ENCODE peak calls at places on chromosomes 3 and 15, in five cellular contexts. One of them, this sample, is unnamed.

GRCh38 chr15:83285284-83285978 is 967 bp upstream of the BNC1 start:
- DNase-seq in tibial artery: no peak
- DNase-seq in A549: no peak
- DNase-seq in left ventricle myocardium inferior: no peak
- DNase-seq in A673: no peak
- DNase-seq in this sample: no peak

GRCh38 chr3:12948891-12949711 is 107.7 kb upstream of the RPL32 start:
- DNase-seq in A673: no peak
- DNase-seq in tibial artery: peak; percentile 45
- DNase-seq in left ventricle myocardium inferior: no peak
- DNase-seq in A549: no peak
- DNase-seq in this sample: no peak

GRCh38 chr3:183892610-183893214 is 8.0 kb upstream of the PARL start:
- DNase-seq in A549: no peak
- DNase-seq in tibial artery: no peak
- DNase-seq in left ventricle myocardium inferior: no peak
- DNase-seq in A673: no peak
- DNase-seq in this sample: no peak

GRCh38 chr3:188487652-188488051 is 333.7 kb downstream of the LPP start:
- DNase-seq in tibial artery: no peak
- DNase-seq in A673: no peak
- DNase-seq in left ventricle myocardium inferior: no peak
- DNase-seq in A549: no peak
- DNase-seq in this sample: no peak

GRCh38 chr3:9373443-9373842 is 10.6 kb downstream of the THUMPD3 start:
- DNase-seq in tibial artery: no peak
- DNase-seq in A673: no peak
- DNase-seq in left ventricle myocardium inferior: no peak
- DNase-seq in A549: no peak
- DNase-seq in this sample: no peak

GRCh38 chr3:9402410-9403228 is 5.2 kb downstream of the SETD5 start:
- DNase-seq in tibial artery: no peak
- DNase-seq in A673: peak; percentile 43
- DNase-seq in A549: peak; percentile 42
- DNase-seq in left ventricle myocardium inferior: no peak
- DNase-seq in this sample: no peak

GRCh38 chr3:188153498-188153948 is 434 bp upstream of the LPP start:
- DNase-seq in tibial artery: peak; percentile 85
- DNase-seq in left ventricle myocardium inferior: peak; percentile 78
- DNase-seq in A673: peak; percentile 91
- DNase-seq in A549: peak; percentile 91
- DNase-seq in this sample: peak; percentile 95

GRCh38 chr3:115864912-115865311 is 241.6 kb downstream of the GAP43 start:
- DNase-seq in left ventricle myocardium inferior: no peak
- DNase-seq in tibial artery: no peak
- DNase-seq in A549: no peak
- DNase-seq in A673: no peak
- DNase-seq in this sample: no peak

GRCh38 chr15:69271217-69271616 is 27.5 kb upstream of the PAQR5 start:
- DNase-seq in left ventricle myocardium inferior: no peak
- DNase-seq in A673: no peak
- DNase-seq in A549: no peak
- DNase-seq in tibial artery: no peak
- DNase-seq in this sample: no peak

GRCh38 chr15:80876034-80876433 is 96.9 kb downstream of the CEMIP start:
- DNase-seq in A549: no peak
- DNase-seq in tibial artery: peak; percentile 38
- DNase-seq in A673: no peak
- DNase-seq in left ventricle myocardium inferior: peak; percentile 40
- DNase-seq in this sample: no peak

GRCh38 chr3:184523825-184524615 is 37.6 kb upstream of the EPHB3 start:
- DNase-seq in A549: peak; percentile 31
- DNase-seq in left ventricle myocardium inferior: no peak
- DNase-seq in A673: peak; percentile 43
- DNase-seq in tibial artery: no peak
- DNase-seq in this sample: no peak

GRCh38 chr15:44718927-44719292 is 7.6 kb downstream of the B2M start:
- DNase-seq in A549: no peak
- DNase-seq in left ventricle myocardium inferior: no peak
- DNase-seq in A673: no peak
- DNase-seq in tibial artery: no peak
- DNase-seq in this sample: no peak

GRCh38 chr15:80242132-80242769 is 9.8 kb downstream of the CTXND1 start:
- DNase-seq in left ventricle myocardium inferior: no peak
- DNase-seq in A549: peak; percentile 60
- DNase-seq in A673: peak; percentile 72
- DNase-seq in tibial artery: no peak
- DNase-seq in this sample: peak; percentile 24

GRCh38 chr3:81472600-81473362 is 288.7 kb downstream of the GBE1 start:
- DNase-seq in left ventricle myocardium inferior: no peak
- DNase-seq in A549: no peak
- DNase-seq in A673: no peak
- DNase-seq in tibial artery: no peak
- DNase-seq in this sample: no peak

GRCh38 chr3:197792019-197792647 is 1.1 kb downstream of the LRCH3 start:
- DNase-seq in A549: no peak
- DNase-seq in left ventricle myocardium inferior: no peak
- DNase-seq in A673: peak; percentile 34
- DNase-seq in tibial artery: no peak
- DNase-seq in this sample: no peak

GRCh38 chr3:33660035-33660434 is 58.0 kb downstream of the CLASP2 start:
- DNase-seq in A673: no peak
- DNase-seq in left ventricle myocardium inferior: no peak
- DNase-seq in A549: no peak
- DNase-seq in tibial artery: no peak
- DNase-seq in this sample: no peak

GRCh38 chr3:52405601-52406115 is 39.2 kb downstream of the SEMA3G start:
- DNase-seq in tibial artery: no peak
- DNase-seq in left ventricle myocardium inferior: no peak
- DNase-seq in A549: no peak
- DNase-seq in A673: no peak
- DNase-seq in this sample: no peak

GRCh38 chr3:101195951-101196713 is 124.2 kb downstream of the IMPG2 start:
- DNase-seq in A673: peak; percentile 82
- DNase-seq in tibial artery: no peak
- DNase-seq in A549: peak; percentile 66
- DNase-seq in left ventricle myocardium inferior: no peak
- DNase-seq in this sample: no peak

GRCh38 chr3:171772427-171773056 is 37.7 kb downstream of the PLD1 start:
- DNase-seq in A549: peak; percentile 55
- DNase-seq in tibial artery: peak; percentile 59
- DNase-seq in A673: peak; percentile 80
- DNase-seq in left ventricle myocardium inferior: no peak
- DNase-seq in this sample: no peak

GRCh38 chr15:48798319-48798718 is 12.6 kb downstream of the CEP152 start:
- DNase-seq in left ventricle myocardium inferior: no peak
- DNase-seq in A673: peak; percentile 24
- DNase-seq in tibial artery: no peak
- DNase-seq in A549: no peak
- DNase-seq in this sample: no peak

GRCh38 chr15:39145854-39146253 is 435.0 kb upstream of the THBS1 start:
- DNase-seq in A549: no peak
- DNase-seq in A673: no peak
- DNase-seq in left ventricle myocardium inferior: no peak
- DNase-seq in tibial artery: no peak
- DNase-seq in this sample: no peak

GRCh38 chr3:10389995-10390394 is 69.1 kb upstream of the SEC13 start:
- DNase-seq in tibial artery: no peak
- DNase-seq in A549: no peak
- DNase-seq in left ventricle myocardium inferior: no peak
- DNase-seq in A673: no peak
- DNase-seq in this sample: no peak

GRCh38 chr3:32359766-32360513 is 31.7 kb upstream of the CMTM7 start:
- DNase-seq in left ventricle myocardium inferior: no peak
- DNase-seq in tibial artery: no peak
- DNase-seq in A549: peak; percentile 22
- DNase-seq in A673: no peak
- DNase-seq in this sample: no peak

GRCh38 chr3:158108596-158108995 is 1.3 kb upstream of the RSRC1 start:
- DNase-seq in left ventricle myocardium inferior: no peak
- DNase-seq in A673: no peak
- DNase-seq in A549: no peak
- DNase-seq in tibial artery: no peak
- DNase-seq in this sample: no peak

GRCh38 chr3:184619348-184619747 is 57.8 kb downstream of the EPHB3 start:
- DNase-seq in A549: no peak
- DNase-seq in left ventricle myocardium inferior: no peak
- DNase-seq in A673: no peak
- DNase-seq in tibial artery: no peak
- DNase-seq in this sample: no peak

GRCh38 chr3:111915905-111916304 is 56.8 kb downstream of the PHLDB2 start:
- DNase-seq in tibial artery: no peak
- DNase-seq in left ventricle myocardium inferior: no peak
- DNase-seq in A673: peak; percentile 67
- DNase-seq in A549: no peak
- DNase-seq in this sample: no peak

GRCh38 chr15:69305204-69305931 is 6.7 kb downstream of the PAQR5 start:
- DNase-seq in A673: peak; percentile 38
- DNase-seq in tibial artery: no peak
- DNase-seq in left ventricle myocardium inferior: no peak
- DNase-seq in A549: peak; percentile 99
- DNase-seq in this sample: no peak

GRCh38 chr15:98671060-98672008 is 23.0 kb downstream of the IGF1R start:
- DNase-seq in tibial artery: no peak
- DNase-seq in left ventricle myocardium inferior: no peak
- DNase-seq in A673: no peak
- DNase-seq in A549: no peak
- DNase-seq in this sample: no peak

GRCh38 chr3:57892423-57892822 is 115.8 kb upstream of the FLNB start:
- DNase-seq in left ventricle myocardium inferior: no peak
- DNase-seq in tibial artery: no peak
- DNase-seq in A549: no peak
- DNase-seq in A673: no peak
- DNase-seq in this sample: no peak

DNA sequence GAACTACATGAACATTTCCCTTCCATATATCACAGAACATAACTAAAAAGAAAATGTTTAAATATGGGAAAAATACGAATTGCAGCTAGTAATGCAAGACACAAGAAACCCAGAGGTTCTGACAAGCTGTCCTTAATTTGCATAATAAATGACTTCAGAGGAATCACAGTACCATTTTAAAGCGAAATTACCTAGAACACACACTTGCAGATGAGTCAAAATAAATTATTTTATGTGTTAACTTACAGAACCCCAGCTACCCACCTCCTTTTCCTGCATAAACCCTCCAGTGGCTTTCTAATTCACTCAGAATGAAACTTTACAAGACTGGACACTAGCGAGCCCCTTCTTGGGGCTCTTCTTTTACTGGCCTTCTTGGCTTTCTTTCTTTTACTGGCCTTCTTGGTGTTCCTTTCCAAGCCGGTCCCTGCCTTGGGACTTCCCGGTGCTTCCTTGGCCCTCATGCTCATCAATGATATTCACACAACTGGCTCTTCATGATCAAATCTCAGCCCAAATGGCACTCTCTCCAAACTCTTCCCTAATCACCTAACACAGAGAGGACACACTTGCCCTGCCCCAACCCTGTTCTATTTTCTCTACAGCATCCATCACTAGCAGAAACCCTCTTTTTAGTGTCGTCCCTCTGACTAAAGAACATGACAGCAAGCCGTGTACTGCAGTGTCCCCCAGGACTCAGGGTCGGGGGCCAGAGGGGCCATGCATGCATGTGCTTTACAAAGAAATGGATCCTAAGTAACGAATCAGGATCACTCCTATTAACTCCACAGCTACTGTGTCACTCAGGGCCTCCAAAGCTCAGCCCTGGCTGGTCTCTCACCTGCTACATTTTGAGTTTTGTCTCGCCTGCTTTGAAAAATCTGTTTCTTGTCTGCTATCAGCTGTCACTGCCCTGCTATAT is 4.8 kb downstream of the CHSY1 start:
- DNase-seq in A673: no peak
- DNase-seq in tibial artery: no peak
- DNase-seq in A549: no peak
- DNase-seq in left ventricle myocardium inferior: no peak
- DNase-seq in this sample: no peak
- H3K27ac ChIP-seq in A673: no peak overlapping the region
- H3K27ac ChIP-seq in tibial artery: no peak overlapping the region
- H3K27ac ChIP-seq in A549: no peak overlapping the region
- H3K27ac ChIP-seq in left ventricle myocardium inferior: peak overlapping the region; percentile 35
- H3K27ac ChIP-seq in this sample: no peak overlapping the region

GRCh38 chr3:133573054-133573628 is 345 bp upstream of the CDV3 start:
- DNase-seq in tibial artery: peak; percentile 100
- DNase-seq in A673: peak; percentile 100
- DNase-seq in A549: peak; percentile 99
- DNase-seq in left ventricle myocardium inferior: peak; percentile 100
- DNase-seq in this sample: peak; percentile 100
- TF ChIP-seq CTCF in tibial artery: peak; percentile 36
- TF ChIP-seq CTCF in A673: no peak
- TF ChIP-seq CTCF in A549: no peak
- TF ChIP-seq CTCF in left ventricle myocardium inferior: no peak
- TF ChIP-seq CTCF in this sample: no peak

GRCh38 chr3:50359760-50360110 is 414 bp upstream of the TMEM115 start:
- DNase-seq in tibial artery: no peak
- DNase-seq in A549: no peak
- DNase-seq in A673: no peak
- DNase-seq in left ventricle myocardium inferior: no peak
- DNase-seq in this sample: no peak
- H3K4me3 ChIP-seq in tibial artery: peak overlapping the region; percentile 87
- H3K4me3 ChIP-seq in A549: no peak overlapping the region
- H3K4me3 ChIP-seq in A673: peak overlapping the region; percentile 72
- H3K4me3 ChIP-seq in left ventricle myocardium inferior: peak overlapping the region; percentile 88
- H3K4me3 ChIP-seq in this sample: peak overlapping the region; percentile 80

DNA sequence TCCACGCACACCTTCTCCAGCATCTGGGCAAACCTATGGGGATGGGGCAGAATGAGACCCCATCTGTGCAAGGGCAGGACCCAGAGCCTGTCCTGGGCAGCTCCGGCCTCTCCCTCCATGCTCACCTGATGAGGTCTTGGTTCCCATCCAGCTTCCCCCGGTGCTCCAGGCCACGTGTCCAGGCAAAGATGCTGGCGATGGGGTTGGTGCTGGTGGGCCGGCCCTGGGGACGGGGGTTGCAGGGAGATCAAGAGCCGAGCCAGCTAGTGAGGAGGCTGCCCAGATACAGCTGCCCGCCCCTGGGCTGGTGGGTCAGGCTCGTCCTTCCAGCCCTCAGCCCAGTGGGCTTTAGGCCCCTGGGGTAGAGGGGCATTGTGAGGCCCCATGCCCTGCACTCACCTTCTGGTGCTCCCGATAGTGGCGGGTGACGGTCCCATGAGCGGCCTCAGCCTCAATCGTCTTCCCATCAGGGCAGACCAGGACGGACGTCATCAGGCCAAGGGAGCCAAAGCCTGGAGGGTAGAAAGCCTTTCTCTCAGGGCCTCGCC is 17.3 kb downstream of the IDH2 start:
- DNase-seq in left ventricle myocardium inferior: no peak
- DNase-seq in A673: no peak
- DNase-seq in tibial artery: no peak
- DNase-seq in A549: no peak
- DNase-seq in this sample: no peak
- H3K27ac ChIP-seq in left ventricle myocardium inferior: peak overlapping the region; percentile 38
- H3K27ac ChIP-seq in A673: no peak overlapping the region
- H3K27ac ChIP-seq in tibial artery: no peak overlapping the region
- H3K27ac ChIP-seq in A549: no peak overlapping the region
- H3K27ac ChIP-seq in this sample: no peak overlapping the region

This sample was measured in coronary artery.